ENCODE peak calls at places on chromosomes 7 and 10, in six cellular contexts. E is stomach; X is Peyer's patch; H is hepatocyte; I is CD8-positive, alpha-beta T cell; V is fibroblast of lung. O is an unnamed sample.

GRCh38 chr10:75405201-75406143 is 3.9 kb upstream of the ZNF503 start:
- DNase-seq in E (peak), X (peak), H (peak), I (no peak), V (peak), O (no peak)

GRCh38 chr7:84697506-84697905 is 489.4 kb downstream of the SEMA3D start:
- DNase-seq in E (no peak), X (no peak), H (no peak), I (no peak), V (peak), O (peak)

GRCh38 chr7:35487402-35487801 is 207.5 kb downstream of the HERPUD2 start:
- DNase-seq in E (no peak), X (no peak), H (no peak), I (no peak), V (no peak), O (no peak)

GRCh38 chr7:25906760-25907159 is 245.2 kb upstream of the NFE2L3 start:
- DNase-seq in E (no peak), X (no peak), H (no peak), I (no peak), V (no peak), O (no peak)

GRCh38 chr10:24944512-24945255 is 7.7 kb downstream of the PRTFDC1 start:
- DNase-seq in E (peak), X (peak), H (peak), I (no peak), V (peak), O (peak)

GRCh38 chr7:98909487-98909886 is 31.2 kb downstream of the TRRAP start:
- DNase-seq in E (no peak), X (no peak), H (no peak), I (no peak), V (no peak), O (no peak)

GRCh38 chr7:74482629-74483401 is 29.1 kb downstream of the GTF2IRD1 start:
- DNase-seq in E (no peak), X (no peak), H (peak), I (no peak), V (peak), O (peak)

GRCh38 chr7:150974468-150975391 is 3.4 kb downstream of the KCNH2 start:
- DNase-seq in E (peak), X (peak), H (peak), I (peak), V (peak), O (no peak)

GRCh38 chr7:50865450-50865849 is 82.8 kb upstream of the GRB10 start:
- DNase-seq in E (no peak), X (no peak), H (no peak), I (no peak), V (no peak), O (no peak)

GRCh38 chr10:110615057-110615630 is 29.0 kb upstream of the RBM20 start:
- DNase-seq in E (no peak), X (no peak), H (no peak), I (no peak), V (no peak), O (no peak)

GRCh38 chr10:22552888-22553378 is 161.4 kb downstream of the PIP4K2A start:
- DNase-seq in E (no peak), X (no peak), H (peak), I (no peak), V (peak), O (peak)

GRCh38 chr10:89744021-89744420 is 42.6 kb downstream of the KIF20B start:
- DNase-seq in E (no peak), X (no peak), H (no peak), I (no peak), V (peak), O (no peak)

GRCh38 chr10:71782917-71783490 is 9.7 kb upstream of the VSIR start:
- DNase-seq in E (no peak), X (no peak), H (no peak), I (no peak), V (no peak), O (no peak)

GRCh38 chr7:150972094-150972493 is 6.0 kb downstream of the KCNH2 start:
- DNase-seq in E (no peak), X (no peak), H (no peak), I (no peak), V (peak), O (no peak)

GRCh38 chr7:154917214-154918160 is 85.4 kb downstream of the PAXIP1 start:
- DNase-seq in E (no peak), X (no peak), H (no peak), I (no peak), V (no peak), O (no peak)

GRCh38 chr7:124077546-124077945 is 44.7 kb upstream of the TMEM229A start:
- DNase-seq in E (no peak), X (no peak), H (no peak), I (no peak), V (no peak), O (no peak)

GRCh38 chr7:46710927-46711326 is 789.9 kb upstream of the IGFBP3 start:
- DNase-seq in E (no peak), X (no peak), H (no peak), I (no peak), V (peak), O (peak)

GRCh38 chr7:71300603-71301002 is 168.7 kb downstream of the GALNT17 start:
- DNase-seq in E (no peak), X (no peak), H (no peak), I (no peak), V (no peak), O (no peak)

DNA sequence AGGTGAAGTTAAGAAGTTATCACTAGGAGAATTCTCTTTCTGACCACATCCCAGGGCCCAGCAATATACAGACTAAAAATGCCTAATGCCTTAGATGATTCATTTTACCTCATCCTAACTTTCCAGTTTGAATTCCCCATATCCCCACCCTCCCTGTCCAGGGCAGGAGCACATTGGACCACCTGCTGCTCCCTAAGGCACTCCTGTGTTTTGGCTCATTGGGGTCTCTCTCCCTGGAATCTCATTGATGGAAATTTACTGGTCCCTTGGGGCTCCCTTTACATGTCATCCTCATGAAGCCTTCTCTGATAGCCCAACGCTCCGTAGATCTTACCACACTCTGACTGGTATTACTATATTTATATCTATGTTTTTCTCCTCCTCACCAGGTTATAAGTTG is 2.7 kb downstream of the IL2RA start:
- DNase-seq in E (no peak), X (no peak), H (no peak), I (no peak), V (no peak), O (no peak)
- H3K4me3 ChIP-seq in E (no peak), X (no peak), H (no peak), I (no peak), V (no peak), O (no peak)

DNA sequence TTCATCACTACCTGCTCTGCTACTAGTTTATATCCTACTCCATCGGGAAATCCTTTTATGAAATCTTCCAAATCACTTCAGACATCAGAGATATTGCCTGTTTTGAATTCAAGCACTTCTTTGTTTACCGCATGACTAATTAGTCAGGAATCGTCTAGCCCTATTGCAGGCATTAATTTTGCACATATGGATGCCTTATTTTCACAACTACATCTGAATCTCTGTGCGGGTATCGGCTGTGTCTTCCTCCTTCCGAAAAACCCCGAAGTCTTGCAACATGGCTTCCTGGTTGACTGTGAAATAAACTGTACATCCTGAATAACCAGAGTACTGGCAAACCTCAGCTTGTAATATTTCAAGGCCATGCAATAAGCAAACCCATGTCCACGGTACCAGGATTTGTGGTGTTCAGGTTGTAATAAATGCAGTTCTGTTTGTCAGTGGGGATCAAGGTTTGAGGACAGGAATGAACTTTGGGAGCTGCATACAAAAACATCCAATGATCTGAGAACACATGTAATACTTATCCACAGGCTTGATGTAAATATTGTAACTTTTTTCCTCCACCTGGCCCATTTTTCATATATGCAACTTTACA is 642.1 kb downstream of the PARD3 start:
- DNase-seq in E (no peak), X (no peak), H (no peak), I (no peak), V (peak), O (peak)
- H3K4me3 ChIP-seq in E (no peak), X (no peak), H (no peak), I (no peak), V (no peak), O (no peak)

GRCh38 chr7:96773483-96773882 is 63.8 kb upstream of the SEM1 start:
- DNase-seq in E (no peak), X (no peak), H (no peak), I (no peak), V (no peak), O (no peak)

GRCh38 chr7:96772295-96772694 is 62.6 kb upstream of the SEM1 start:
- DNase-seq in E (no peak), X (no peak), H (no peak), I (no peak), V (no peak), O (no peak)

GRCh38 chr7:96775046-96775445 is 65.4 kb upstream of the SEM1 start:
- DNase-seq in E (no peak), X (no peak), H (no peak), I (no peak), V (no peak), O (no peak)

DNA sequence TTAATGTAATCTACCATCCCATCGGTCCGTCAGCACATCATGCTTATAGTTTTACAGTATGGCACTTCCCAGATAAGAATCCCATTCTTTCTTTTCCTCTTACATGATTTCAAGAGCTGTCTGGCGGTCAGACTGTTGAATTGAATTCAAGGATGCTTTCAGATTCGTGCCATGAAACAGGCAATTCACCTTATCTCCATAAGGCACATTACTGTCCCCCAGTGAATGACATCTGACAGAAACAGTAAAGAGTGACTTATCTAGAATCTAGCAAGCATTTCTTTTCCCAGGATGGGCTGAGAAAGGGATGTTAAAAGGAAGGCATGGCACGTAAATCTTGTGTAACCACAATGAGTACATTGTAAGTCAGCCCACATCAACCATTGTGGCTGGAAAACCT is 61.1 kb upstream of the SEM1 start:
- DNase-seq in E (no peak), X (no peak), H (no peak), I (no peak), V (no peak), O (no peak)
- H3K4me3 ChIP-seq in E (no peak), X (no peak), H (no peak), I (no peak), V (no peak), O (no peak)

GRCh38 chr10:112761256-112761655 is 188.8 kb upstream of the TCF7L2 start:
- DNase-seq in E (no peak), X (no peak), H (no peak), I (no peak), V (no peak), O (no peak)
- H3K4me3 ChIP-seq in E (no peak), X (no peak), H (no peak), I (no peak), V (no peak), O (no peak)

GRCh38 chr7:78492146-78492545 is 693.6 kb downstream of the PHTF2 start:
- DNase-seq in E (no peak), X (no peak), H (no peak), I (no peak), V (no peak), O (no peak)

GRCh38 chr7:78490526-78490925 is 692.0 kb downstream of the PHTF2 start:
- DNase-seq in E (no peak), X (no peak), H (no peak), I (no peak), V (no peak), O (no peak)

GRCh38 chr7:78489851-78490250 is 691.3 kb downstream of the PHTF2 start:
- DNase-seq in E (no peak), X (no peak), H (no peak), I (no peak), V (peak), O (no peak)

GRCh38 chr7:78487464-78487863 is 688.9 kb downstream of the PHTF2 start:
- DNase-seq in E (no peak), X (no peak), H (no peak), I (no peak), V (no peak), O (no peak)

DNA sequence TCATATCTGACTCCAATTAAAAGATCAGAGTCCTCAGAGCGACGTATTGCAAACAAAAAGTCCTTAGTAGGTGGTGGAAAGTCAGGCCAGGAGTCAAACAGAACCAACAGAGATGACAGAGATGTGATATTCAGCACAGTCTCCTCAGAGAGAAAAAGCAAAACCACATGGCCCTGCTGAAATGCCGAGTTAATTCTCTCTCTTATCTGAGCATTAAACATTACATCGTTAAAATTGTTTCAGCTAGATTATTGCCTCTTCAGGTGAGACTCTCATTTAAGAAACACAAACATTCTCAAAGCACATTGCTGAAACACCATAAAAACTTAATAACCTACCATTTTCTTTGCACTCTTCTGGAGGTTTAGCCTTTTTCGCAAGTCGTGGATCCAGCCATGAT is 690.9 kb downstream of the PHTF2 start:
- DNase-seq in E (no peak), X (no peak), H (no peak), I (no peak), V (no peak), O (no peak)
- H3K4me3 ChIP-seq in E (no peak), X (no peak), H (no peak), I (no peak), V (no peak), O (no peak)

GRCh38 chr10:79345241-79346011 is 1.8 kb upstream of the PPIF start:
- DNase-seq in E (no peak), X (no peak), H (no peak), I (no peak), V (no peak), O (no peak)

GRCh38 chr10:79347226-79347893 is at the start of gene PPIF:
- DNase-seq in E (peak), X (peak), H (peak), I (peak), V (peak), O (peak)

GRCh38 chr10:79346012-79346340 is 1.3 kb upstream of the PPIF start:
- DNase-seq in E (no peak), X (no peak), H (no peak), I (no peak), V (no peak), O (no peak)

GRCh38 chr10:79347894-79348639 is 798 bp downstream of the PPIF start:
- DNase-seq in E (peak), X (peak), H (peak), I (peak), V (peak), O (peak)

GRCh38 chr10:79346388-79347225 is 662 bp upstream of the PPIF start:
- DNase-seq in E (no peak), X (no peak), H (no peak), I (no peak), V (no peak), O (no peak)
- H3K4me3 ChIP-seq in E (peak), X (peak), H (no peak), I (peak), V (no peak), O (peak)

DNA sequence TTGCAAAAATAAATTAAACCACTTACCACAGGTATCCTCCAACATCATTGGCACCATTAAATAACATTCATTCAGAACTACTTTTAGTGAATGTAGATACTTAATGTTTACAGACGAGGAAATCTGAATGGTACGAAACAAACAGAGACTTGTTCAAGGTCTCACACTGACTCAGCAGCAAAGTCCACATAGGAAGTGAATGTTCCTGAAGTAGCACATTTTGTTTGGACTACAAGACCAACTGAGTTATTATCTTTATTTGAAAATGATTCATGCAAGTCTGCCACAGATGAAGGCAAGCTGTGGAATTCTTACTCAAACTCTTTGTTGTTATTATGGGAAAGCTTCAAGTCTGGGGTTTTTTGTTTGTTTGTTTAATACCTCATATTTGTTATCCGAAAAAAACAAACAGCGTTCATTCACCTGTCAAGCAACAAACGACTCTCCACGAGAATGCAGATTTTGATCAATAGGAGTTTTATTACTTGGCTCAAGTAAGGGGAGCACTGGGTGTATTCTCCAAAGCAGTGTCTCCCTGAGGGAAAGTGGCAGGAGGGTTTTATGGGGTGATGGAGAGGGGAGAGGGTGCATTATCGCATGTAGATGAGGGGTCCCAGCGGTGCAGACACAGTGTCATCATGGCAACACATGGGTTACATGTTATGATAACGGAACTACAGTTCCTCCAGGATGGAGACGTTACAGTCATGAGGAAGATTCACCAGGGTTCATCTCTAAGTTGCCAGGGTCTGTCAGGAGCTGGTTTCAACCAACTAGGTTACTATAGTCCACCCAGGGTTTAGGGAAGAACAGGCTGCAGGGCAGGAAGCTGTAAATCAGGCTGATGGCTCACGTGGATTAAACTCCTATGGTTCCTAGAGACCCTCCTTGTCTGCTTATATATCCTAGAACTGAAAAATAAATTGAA is 147.7 kb upstream of the AKR1E2 start:
- DNase-seq in E (no peak), X (peak), H (peak), I (no peak), V (peak), O (peak)
- H3K4me3 ChIP-seq in E (no peak), X (peak), H (no peak), I (no peak), V (peak), O (no peak)

DNA sequence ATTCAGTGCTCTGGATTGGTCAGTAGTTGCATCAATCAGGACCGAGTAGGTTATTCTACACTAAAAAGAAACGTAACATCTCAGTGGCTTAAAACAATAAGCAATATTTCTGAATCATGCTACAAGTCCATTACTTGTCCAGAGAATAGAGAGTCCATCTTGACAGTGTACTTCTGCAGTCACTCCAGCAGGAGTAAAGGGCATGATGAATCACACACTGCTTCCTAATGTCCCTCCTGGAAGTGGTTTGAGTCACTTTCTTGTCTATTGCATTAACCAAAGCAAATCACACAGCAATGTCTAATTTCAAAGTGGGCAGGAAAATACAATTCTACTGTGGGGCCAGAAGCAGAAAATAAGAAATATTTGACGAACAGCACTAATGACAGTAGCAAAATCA is 124.8 kb downstream of the TSPAN12 start:
- DNase-seq in E (no peak), X (no peak), H (no peak), I (no peak), V (peak), O (peak)
- H3K4me3 ChIP-seq in E (no peak), X (no peak), H (no peak), I (no peak), V (no peak), O (no peak)

O was measured in skeletal muscle cell.